ENCODE peak calls at places on chromosomes 16 and 17, in four cellular contexts. F is trophoblast cell, P is IMR-90, E is H1. T is an unnamed sample.

GRCh38 chr17:20171741-20172377 is 162.7 kb downstream of the SPECC1 start:
- DNase-seq in F (peak; percentile 85), P (peak; percentile 18), E (no peak), T (no peak)

GRCh38 chr17:81518785-81519283 is 6.2 kb upstream of the ACTG1 start:
- DNase-seq in F (peak; percentile 37), P (no peak), E (no peak), T (no peak)

GRCh38 chr16:11098601-11099377 is 154.4 kb downstream of the CLEC16A start:
- DNase-seq in F (no peak), P (no peak), E (no peak), T (no peak)

GRCh38 chr16:79347176-79347715 is 253.3 kb downstream of the MAF start:
- DNase-seq in F (no peak), P (no peak), E (peak; percentile 48), T (no peak)

GRCh38 chr17:76682306-76682705 is 28.5 kb downstream of the MXRA7 start:
- DNase-seq in F (no peak), P (no peak), E (no peak), T (no peak)

GRCh38 chr17:79933863-79934652 is 94.8 kb upstream of the CBX4 start:
- DNase-seq in F (no peak), P (peak; percentile 26), E (no peak), T (no peak)

GRCh38 chr16:11299865-11300559 is 18.9 kb upstream of the PRM1 start:
- DNase-seq in F (no peak), P (no peak), E (no peak), T (no peak)

GRCh38 chr16:83968483-83968865 is 430 bp downstream of the NECAB2 start:
- DNase-seq in F (no peak), P (no peak), E (no peak), T (no peak)

GRCh38 chr17:48577330-48577945 is 712 bp downstream of the HOXB4 start:
- DNase-seq in F (no peak), P (peak; percentile 84), E (no peak), T (no peak)

GRCh38 chr16:56610017-56610608 is 1.7 kb downstream of the MT2A start:
- DNase-seq in F (peak; percentile 45), P (peak; percentile 97), E (no peak), T (no peak)

GRCh38 chr16:51268237-51268636 is 117.2 kb upstream of the SALL1 start:
- DNase-seq in F (no peak), P (no peak), E (no peak), T (no peak)

GRCh38 chr16:70588565-70588964 is 57.8 kb upstream of the IL34 start:
- DNase-seq in F (no peak), P (peak; percentile 76), E (no peak), T (no peak)

GRCh38 chr17:66567234-66568170 is 265.1 kb downstream of the PRKCA start:
- DNase-seq in F (peak; percentile 47), P (peak; percentile 88), E (peak; percentile 95), T (peak; percentile 59)

GRCh38 chr17:39339272-39339671 is 62.2 kb downstream of the FBXL20 start:
- DNase-seq in F (no peak), P (no peak), E (no peak), T (no peak)

GRCh38 chr17:39791296-39791992 is 53.7 kb downstream of the GRB7 start:
- DNase-seq in F (peak; percentile 76), P (no peak), E (no peak), T (peak; percentile 35)

GRCh38 chr16:85383836-85384825 is 229.0 kb upstream of the GSE1 start:
- DNase-seq in F (no peak), P (no peak), E (peak; percentile 45), T (no peak)

GRCh38 chr17:16048797-16049449 is 49.3 kb downstream of the TTC19 start:
- DNase-seq in F (no peak), P (no peak), E (no peak), T (no peak)

GRCh38 chr17:41987642-41988041 is 21.0 kb downstream of the CNP start:
- DNase-seq in F (no peak), P (no peak), E (no peak), T (no peak)

GRCh38 chr16:62821771-62822170 is 785.5 kb upstream of the CDH8 start:
- DNase-seq in F (no peak), P (no peak), E (no peak), T (no peak)

GRCh38 chr17:17077861-17078732 is 35.8 kb downstream of the MPRIP start:
- DNase-seq in F (peak; percentile 88), P (no peak), E (no peak), T (no peak)

GRCh38 chr17:16661217-16661616 is 7.6 kb upstream of the ZNF624 start:
- DNase-seq in F (no peak), P (no peak), E (no peak), T (no peak)

GRCh38 chr16:68252383-68252782 is 7.2 kb downstream of the PLA2G15 start:
- DNase-seq in F (no peak), P (no peak), E (no peak), T (no peak)

GRCh38 chr16:24921229-24921628 is 75.5 kb downstream of the SLC5A11 start:
- DNase-seq in F (no peak), P (no peak), E (no peak), T (no peak)

GRCh38 chr17:72462814-72463213 is 342.0 kb downstream of the SOX9 start:
- DNase-seq in F (no peak), P (no peak), E (no peak), T (no peak)

GRCh38 chr17:80743181-80743771 is 198.6 kb downstream of the RPTOR start:
- DNase-seq in F (no peak), P (no peak), E (no peak), T (no peak)

GRCh38 chr17:49596613-49597244 is 21.1 kb downstream of the NXPH3 start:
- DNase-seq in F (no peak), P (no peak), E (no peak), T (no peak)

GRCh38 chr17:28597606-28598383 is 1.0 kb downstream of the SPAG5 start:
- DNase-seq in F (no peak), P (no peak), E (no peak), T (no peak)

GRCh38 chr17:9021158-9021984 is at the start of gene NTN1:
- DNase-seq in F (no peak), P (peak; percentile 13), E (peak; percentile 77), T (peak; percentile 56)

GRCh38 chr17:67399676-67400075 is 22.6 kb downstream of the PITPNC1 start:
- DNase-seq in F (no peak), P (no peak), E (no peak), T (no peak)

GRCh38 chr17:31078290-31078689 is 16.5 kb upstream of the NF1 start:
- DNase-seq in F (no peak), P (peak; percentile 18), E (no peak), T (no peak)

GRCh38 chr16:85480727-85481101 is 132.4 kb upstream of the GSE1 start:
- DNase-seq in F (peak; percentile 40), P (no peak), E (no peak), T (no peak)

GRCh38 chr16:69064164-69064563 is 41.3 kb upstream of the HAS3 start:
- DNase-seq in F (peak; percentile 94), P (peak; percentile 36), E (no peak), T (no peak)

GRCh38 chr17:82023447-82024241 is 539 bp downstream of the LRRC45 start:
- DNase-seq in F (no peak), P (peak; percentile 8), E (no peak), T (no peak)

GRCh38 chr16:67240506-67240905 is 6.8 kb downstream of the FHOD1 start:
- DNase-seq in F (no peak), P (peak; percentile 48), E (no peak), T (no peak)

GRCh38 chr17:49932131-49932723 is 36.8 kb upstream of the DLX4 start:
- DNase-seq in F (no peak), P (no peak), E (no peak), T (no peak)

GRCh38 chr17:80649672-80650338 is 105.2 kb downstream of the RPTOR start:
- DNase-seq in F (no peak), P (peak; percentile 92), E (peak; percentile 73), T (peak; percentile 17)

GRCh38 chr17:282912-283882 is 69.4 kb downstream of the RPH3AL start:
- DNase-seq in F (no peak), P (no peak), E (peak; percentile 41), T (no peak)

DNA sequence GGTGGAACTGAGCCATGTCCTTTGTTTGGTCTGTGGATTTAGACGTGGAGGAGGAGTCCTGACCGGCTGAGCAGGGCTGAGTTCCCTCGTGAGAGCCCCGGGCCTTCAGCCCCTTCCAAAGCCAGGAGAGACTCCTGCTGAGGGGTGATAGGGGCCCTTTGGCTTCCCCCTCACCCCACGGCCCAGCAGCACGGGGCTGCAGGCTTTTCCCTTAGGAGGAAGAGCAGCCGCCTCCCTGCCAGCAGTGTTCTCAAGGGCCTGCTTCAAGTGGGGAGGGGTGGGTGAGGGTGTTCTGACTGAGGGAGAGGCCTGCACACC is 1.5 kb upstream of the CYB561 start:
- DNase-seq in F (no peak), P (no peak), E (no peak), T (no peak)
- H4K8ac ChIP-seq in F (peak overlapping the region; percentile 20), P (no peak overlapping the region), E (peak overlapping the region; percentile 82), T (no peak overlapping the region)

GRCh38 chr16:54273566-54273965 is 13.0 kb downstream of the IRX3 start:
- DNase-seq in F (no peak), P (no peak), E (no peak), T (no peak)
- H4K91ac ChIP-seq in F (no peak overlapping the region), P (no peak overlapping the region), E (no peak overlapping the region), T (no peak overlapping the region)

DNA sequence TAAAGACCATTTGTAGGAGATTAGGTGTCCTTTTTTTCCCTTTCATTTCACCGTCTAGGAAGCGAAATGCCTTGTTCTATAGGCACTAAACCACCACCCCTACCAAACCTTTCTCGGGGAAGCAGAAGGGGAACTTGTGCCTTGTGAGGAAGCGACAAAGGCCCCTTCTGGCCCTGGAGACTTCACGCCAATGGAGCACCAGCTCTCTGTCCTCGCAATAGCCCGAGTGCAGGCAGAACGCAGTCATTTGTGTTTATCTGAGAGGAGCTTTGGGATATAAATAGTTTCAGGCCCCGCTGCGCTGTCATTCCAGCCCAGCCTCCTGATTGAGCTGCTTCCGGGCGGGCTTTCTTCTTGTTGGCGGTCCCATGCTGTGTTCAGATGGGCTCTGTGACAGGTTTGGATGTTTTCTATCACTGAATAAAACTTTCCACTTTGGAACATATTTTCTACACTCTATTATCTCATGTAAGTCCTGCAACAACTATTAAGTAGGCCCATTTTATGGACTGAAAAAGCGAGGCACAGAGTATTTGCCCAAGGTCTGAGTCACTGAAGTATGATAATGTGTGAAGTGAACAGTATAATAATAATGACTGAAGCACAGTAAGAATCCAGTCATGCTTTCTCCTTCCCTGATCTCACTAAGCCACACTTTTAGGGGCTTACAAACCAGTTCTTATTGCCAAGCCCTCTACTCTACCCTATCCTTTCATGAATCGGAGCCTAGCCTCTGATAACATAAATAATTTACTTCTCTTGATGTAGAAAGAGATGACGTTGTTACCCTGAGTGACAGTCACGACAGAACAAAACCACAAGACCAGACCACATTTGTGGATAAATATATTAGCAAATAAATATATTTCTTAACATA is 1.1 kb upstream of the SUPT4H1 start:
- DNase-seq in F (no peak), P (peak; percentile 41), E (peak; percentile 56), T (peak; percentile 51)
- H2BK5ac ChIP-seq in F (peak overlapping the region; percentile 32), P (peak overlapping the region; percentile 61), E (peak overlapping the region; percentile 8), T (no peak overlapping the region)

GRCh38 chr16:21158208-21159110 is at the start of gene LDAF1:
- DNase-seq in F (peak; percentile 64), P (peak; percentile 63), E (peak; percentile 93), T (peak; percentile 67)
- H4K8ac ChIP-seq in F (peak within 1 kb of the TSS; percentile 87), P (peak within 1 kb of the TSS; percentile 89), E (peak within 1 kb of the TSS; percentile 58), T (no peak within 1 kb of the TSS)

GRCh38 chr17:3657874-3658783 is 10.2 kb downstream of the TAX1BP3 start:
- DNase-seq in F (no peak), P (no peak), E (no peak), T (no peak)
- H4K91ac ChIP-seq in F (no peak overlapping the region), P (no peak overlapping the region), E (no peak overlapping the region), T (no peak overlapping the region)

GRCh38 chr16:87382023-87382785 is 1.4 kb downstream of the FBXO31 start:
- DNase-seq in F (no peak), P (no peak), E (no peak), T (no peak)
- H2BK5ac ChIP-seq in F (no peak overlapping the region), P (peak overlapping the region; percentile 9), E (no peak overlapping the region), T (no peak overlapping the region)

T was measured in neuronal stem cell.